ENCODE peak calls at places on chromosomes 1 and 21, in six cellular contexts. R, M, B, K, E and N are unnamed samples.

GRCh38 chr1:198449727-198450433 is 90.6 kb downstream of the ATP6V1G3 start:
- DNase-seq in K (peak; percentile 86), E (peak; percentile 61), M (no peak), R (peak; percentile 50), B (no peak), N (no peak)

GRCh38 chr1:202276920-202277319 is 64.8 kb downstream of the UBE2T start:
- DNase-seq in K (no peak), M (no peak), E (no peak), R (no peak), B (no peak), N (no peak)

GRCh38 chr1:237154173-237154572 is 112.2 kb downstream of the RYR2 start:
- DNase-seq in M (no peak), B (no peak), R (no peak), K (no peak), E (no peak), N (no peak)

GRCh38 chr21:42310411-42311001 is 4.7 kb downstream of the TFF3 start:
- DNase-seq in B (no peak), M (no peak), E (no peak), K (no peak), R (no peak), N (no peak)

GRCh38 chr1:15756143-15757015 is 2.2 kb upstream of the FBLIM1 start:
- DNase-seq in K (peak; percentile 47), R (no peak), B (peak; percentile 62), E (peak; percentile 76), M (peak; percentile 46), N (no peak)

GRCh38 chr1:41282679-41283317 is 40.7 kb upstream of the SCMH1 start:
- DNase-seq in E (peak; percentile 48), R (no peak), K (peak; percentile 30), B (peak; percentile 80), M (peak; percentile 74), N (peak; percentile 7)

GRCh38 chr1:167782946-167783345 is 61.2 kb downstream of the MPZL1 start:
- DNase-seq in R (peak; percentile 26), B (no peak), E (peak; percentile 75), K (no peak), M (no peak), N (no peak)

GRCh38 chr1:57550092-57550491 is 126.2 kb upstream of the DAB1 start:
- DNase-seq in M (no peak), B (no peak), R (no peak), E (no peak), K (no peak), N (no peak)

GRCh38 chr1:164707868-164708331 is 148.9 kb downstream of the PBX1 start:
- DNase-seq in K (peak; percentile 16), M (no peak), E (peak; percentile 97), R (no peak), B (no peak), N (peak; percentile 6)

GRCh38 chr1:154407866-154408777 is 3.0 kb downstream of the IL6R start:
- DNase-seq in M (no peak), R (no peak), K (no peak), E (no peak), B (no peak), N (no peak)

GRCh38 chr1:198623920-198624647 is 14.8 kb upstream of the PTPRC start:
- DNase-seq in M (no peak), R (no peak), K (no peak), E (peak; percentile 10), B (no peak), N (no peak)

GRCh38 chr1:64055310-64055709 is 148.1 kb upstream of the UBE2U start:
- DNase-seq in R (no peak), K (no peak), B (no peak), M (no peak), E (no peak), N (no peak)

GRCh38 chr1:108585343-108585742 is 25.4 kb downstream of the EEIG2 start:
- DNase-seq in E (no peak), R (no peak), B (no peak), K (peak; percentile 32), M (no peak), N (no peak)

GRCh38 chr1:114040273-114041043 is 61.2 kb downstream of the OLFML3 start:
- DNase-seq in E (no peak), M (no peak), R (no peak), B (no peak), K (no peak), N (no peak)

GRCh38 chr1:85240174-85240601 is 19.3 kb downstream of the C1orf52 start:
- DNase-seq in E (peak; percentile 51), R (no peak), K (no peak), B (peak; percentile 69), M (peak; percentile 41), N (no peak)

GRCh38 chr21:28776251-28776650 is 216.4 kb downstream of the LTN1 start:
- DNase-seq in B (no peak), E (peak; percentile 21), R (no peak), K (no peak), M (no peak), N (no peak)

GRCh38 chr1:38000529-38001453 is 4.5 kb downstream of the FHL3 start:
- DNase-seq in K (peak; percentile 86), E (peak; percentile 32), M (peak; percentile 56), B (peak; percentile 83), R (no peak), N (no peak)

GRCh38 chr1:171743014-171743870 is 1.4 kb upstream of the VAMP4 start:
- DNase-seq in R (no peak), K (peak; percentile 56), B (no peak), M (no peak), E (peak; percentile 98), N (no peak)

GRCh38 chr1:227299238-227299637 is 19.1 kb downstream of the CDC42BPA start:
- DNase-seq in M (no peak), R (no peak), E (peak; percentile 49), B (no peak), K (peak; percentile 75), N (no peak)

GRCh38 chr1:28792644-28793121 is 19.3 kb upstream of the OPRD1 start:
- DNase-seq in B (peak; percentile 31), K (no peak), M (no peak), E (no peak), R (no peak), N (no peak)

GRCh38 chr1:30847358-30847972 is 61.1 kb downstream of the SDC3 start:
- DNase-seq in K (peak; percentile 81), E (no peak), M (peak; percentile 66), R (no peak), B (peak; percentile 73), N (no peak)

GRCh38 chr1:201214461-201214860 is 23.8 kb downstream of the IGFN1 start:
- DNase-seq in K (no peak), B (peak; percentile 66), M (peak; percentile 29), R (no peak), E (peak; percentile 40), N (no peak)

GRCh38 chr1:116408803-116409720 is 36.0 kb downstream of the ATP1A1 start:
- DNase-seq in M (no peak), K (no peak), B (no peak), E (no peak), R (no peak), N (no peak)

GRCh38 chr21:39728341-39728740 is 16.6 kb upstream of the IGSF5 start:
- DNase-seq in R (no peak), B (no peak), M (no peak), K (no peak), E (no peak), N (no peak)

GRCh38 chr1:176843352-176844297 is 320.9 kb downstream of the ASTN1 start:
- DNase-seq in K (no peak), M (peak; percentile 64), B (peak; percentile 59), R (no peak), E (peak; percentile 29), N (peak; percentile 7)

GRCh38 chr1:155038602-155039307 is 5.1 kb downstream of the DCST1 start:
- DNase-seq in K (no peak), M (no peak), B (no peak), E (peak; percentile 89), R (no peak), N (no peak)

GRCh38 chr1:31434101-31434871 is 21.3 kb downstream of the SERINC2 start:
- DNase-seq in M (peak; percentile 14), K (no peak), B (peak; percentile 21), R (no peak), E (no peak), N (no peak)

GRCh38 chr1:27656157-27656893 is 15.7 kb downstream of the IFI6 start:
- DNase-seq in R (no peak), M (peak; percentile 86), E (peak; percentile 52), K (no peak), B (peak; percentile 91), N (no peak)

GRCh38 chr1:88111806-88112205 is 572.3 kb upstream of the PKN2 start:
- DNase-seq in R (no peak), K (no peak), E (peak; percentile 8), B (no peak), M (no peak), N (no peak)

DNA sequence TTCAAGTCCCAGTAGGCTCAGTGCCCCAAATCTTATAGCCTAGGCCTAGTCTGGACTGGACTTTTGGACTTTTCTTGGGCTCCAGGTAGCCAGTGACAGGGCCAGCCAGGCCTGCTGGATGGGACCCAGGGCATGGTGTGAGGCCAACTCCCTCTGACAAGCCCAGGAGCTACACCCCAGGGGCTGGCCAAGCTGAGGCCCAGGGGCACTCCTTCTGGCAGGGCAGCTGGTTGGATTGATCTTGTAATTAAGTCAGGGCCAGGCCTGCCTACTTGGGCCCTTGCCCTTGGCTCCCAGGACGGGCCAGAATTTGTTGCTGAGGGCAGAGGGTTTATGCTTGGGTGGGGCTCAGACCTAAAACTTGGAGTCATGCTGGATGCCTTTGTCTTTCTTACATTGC is 20.7 kb downstream of the KCNA2 start:
- DNase-seq in M (no peak), B (no peak), R (no peak), E (no peak), K (no peak), N (no peak)
- TF ChIP-seq EZH2 in M (no peak), B (no peak), R (no peak), E (no peak), K (no peak), N (no peak)

GRCh38 chr1:212241445-212242287 is 43.5 kb upstream of the PPP2R5A start:
- DNase-seq in R (no peak), B (no peak), K (no peak), E (no peak), M (no peak), N (no peak)
- H2AFZ ChIP-seq in R (no peak overlapping the region), B (no peak overlapping the region), K (peak overlapping the region; percentile 89), E (no peak overlapping the region), M (no peak overlapping the region), N (no peak overlapping the region)

GRCh38 chr1:208156310-208156709 is 87.9 kb downstream of the PLXNA2 start:
- DNase-seq in M (no peak), E (no peak), B (no peak), R (no peak), K (no peak), N (no peak)

GRCh38 chr1:208154679-208155078 is 89.5 kb downstream of the PLXNA2 start:
- DNase-seq in B (no peak), M (no peak), E (peak; percentile 21), R (no peak), K (peak; percentile 37), N (no peak)

GRCh38 chr1:208154040-208154439 is 90.1 kb downstream of the PLXNA2 start:
- DNase-seq in E (no peak), M (no peak), K (no peak), B (no peak), R (no peak), N (no peak)

GRCh38 chr1:208153386-208153785 is 90.8 kb downstream of the PLXNA2 start:
- DNase-seq in R (no peak), K (no peak), E (no peak), M (no peak), B (no peak), N (no peak)

GRCh38 chr1:208155243-208155642 is 88.9 kb downstream of the PLXNA2 start:
- DNase-seq in E (no peak), B (no peak), K (no peak), M (no peak), R (no peak), N (no peak)
- TF ChIP-seq EZH2 in E (no peak), B (no peak), K (no peak), M (no peak), R (no peak), N (no peak)

GRCh38 chr1:149843302-149844041 is 55.9 kb upstream of the BOLA1 start:
- DNase-seq in E (peak; percentile 11), R (no peak), B (peak; percentile 2), K (peak; percentile 46), M (peak; percentile 31), N (no peak)
- H2AFZ ChIP-seq in E (no peak overlapping the region), R (no peak overlapping the region), B (no peak overlapping the region), K (no peak overlapping the region), M (no peak overlapping the region), N (no peak overlapping the region)